ENCODE peak calls at places on chromosomes 16 and 17, in seven cellular contexts. S is body of pancreas, L is right lobe of liver, E is ascending aorta, Y is tibial artery, O is cardiac muscle cell, Q is upper lobe of right lung. F is an unnamed sample. For H3K4me1, the result is how much of the 10 kb centered on the place peaks cover.

GRCh38 chr17:74493381-74493833 is 27.0 kb downstream of the CD300A start:
- DNase-seq in Y (peak), Q (peak), E (peak), S (peak), O (peak), L (peak), F (peak)

GRCh38 chr16:76956801-76957200 is 234.2 kb upstream of the MON1B start:
- DNase-seq in O (no peak), S (no peak), E (no peak), L (no peak), Y (no peak), Q (no peak), F (no peak)

GRCh38 chr17:16941072-16941641 is 30.8 kb downstream of the TNFRSF13B start:
- DNase-seq in Q (no peak), E (peak), L (no peak), Y (peak), O (no peak), S (no peak), F (peak)

GRCh38 chr16:79723583-79724168 is 123.1 kb upstream of the MAF start:
- DNase-seq in E (no peak), O (no peak), S (peak), L (peak), Q (no peak), Y (no peak), F (peak)

GRCh38 chr17:1942666-1943431 is 82.3 kb downstream of the RTN4RL1 start:
- DNase-seq in O (no peak), E (no peak), Q (no peak), S (no peak), L (no peak), Y (no peak), F (no peak)

GRCh38 chr17:4542003-4542725 is 13.0 kb downstream of the MYBBP1A start:
- DNase-seq in Q (no peak), O (no peak), S (no peak), L (no peak), E (no peak), Y (no peak), F (no peak)

GRCh38 chr16:1197237-1197866 is 27.7 kb downstream of the TPSG1 start:
- DNase-seq in S (peak), E (no peak), Q (no peak), O (no peak), Y (no peak), L (no peak), F (no peak)

GRCh38 chr16:73483076-73483791 is 435.3 kb upstream of the ZFHX3 start:
- DNase-seq in L (no peak), Q (no peak), O (no peak), E (no peak), Y (no peak), S (no peak), F (no peak)

GRCh38 chr17:53033297-53033696 is 789.4 kb upstream of the KIF2B start:
- DNase-seq in Q (no peak), O (no peak), Y (no peak), E (no peak), L (no peak), S (no peak), F (no peak)

GRCh38 chr16:17261197-17261858 is 209.4 kb downstream of the XYLT1 start:
- DNase-seq in E (no peak), Q (no peak), L (no peak), Y (no peak), S (no peak), O (no peak), F (no peak)

GRCh38 chr17:46122486-46122871 is 70.8 kb downstream of the KANSL1 start:
- DNase-seq in L (no peak), Q (no peak), S (no peak), Y (no peak), O (no peak), E (no peak), F (no peak)
- H3K4me1 ChIP-seq in L (under half), Q (under half), S (half or more), Y (half or more), O (half or more), E (under half), F (under half)

GRCh38 chr16:59905131-59905530 is 1171.0 kb upstream of the GOT2 start:
- DNase-seq in L (no peak), O (no peak), Y (no peak), E (no peak), S (no peak), Q (no peak), F (no peak)

GRCh38 chr16:59905628-59906027 is 1171.5 kb upstream of the GOT2 start:
- DNase-seq in Y (no peak), O (no peak), S (no peak), Q (no peak), L (no peak), E (no peak), F (no peak)

GRCh38 chr16:59899940-59900339 is 1165.8 kb upstream of the GOT2 start:
- DNase-seq in E (no peak), Q (no peak), S (no peak), L (no peak), O (no peak), Y (no peak), F (no peak)
- TF ChIP-seq CTCF in E (no peak), Q (no peak), S (no peak), L (no peak), O (no peak), Y (no peak), F (no peak)

DNA sequence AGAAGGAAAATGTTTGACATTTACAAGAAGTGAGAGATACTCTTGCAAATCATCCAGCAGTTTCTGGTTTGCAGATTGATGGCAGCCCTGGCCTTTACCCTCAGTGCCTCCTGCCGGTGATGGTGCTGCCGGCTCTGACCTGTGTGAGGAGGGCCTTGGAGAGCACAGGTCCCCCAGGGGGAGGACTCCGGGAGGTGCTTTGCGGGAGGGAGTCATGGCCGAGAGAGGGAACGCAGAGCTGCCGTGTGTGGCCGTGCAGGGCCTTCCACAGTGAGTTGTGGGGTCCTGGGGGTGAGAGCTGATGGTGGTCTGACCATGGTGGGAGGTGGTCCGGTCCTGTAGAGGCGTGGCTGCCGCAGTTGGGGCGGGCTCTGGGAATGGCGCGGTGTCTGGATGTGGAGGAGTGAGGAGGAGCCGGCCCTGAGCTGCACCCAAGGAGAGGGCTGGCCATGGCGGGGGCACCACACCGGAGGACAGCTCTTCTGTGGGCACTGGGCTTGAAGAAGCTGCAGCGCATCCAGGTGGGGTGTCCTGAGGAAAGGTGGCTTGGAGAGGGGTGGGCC is 28.0 kb upstream of the ZNF750 start:
- DNase-seq in O (no peak), E (no peak), L (peak), Q (no peak), S (no peak), Y (no peak), F (no peak)
- H3K4me1 ChIP-seq in O (under half), E (under half), L (under half), Q (under half), S (under half), Y (under half), F (under half)

GRCh38 chr16:5054876-5055865 is 10.6 kb downstream of the C16orf89 start:
- DNase-seq in O (no peak), S (no peak), L (no peak), Y (no peak), E (no peak), Q (peak), F (no peak)

GRCh38 chr16:5060073-5060641 is 5.6 kb downstream of the C16orf89 start:
- DNase-seq in S (no peak), O (no peak), Y (no peak), E (no peak), Q (peak), L (no peak), F (peak)

GRCh38 chr16:5058476-5058875 is 7.3 kb downstream of the C16orf89 start:
- DNase-seq in O (peak), L (no peak), S (no peak), Q (no peak), E (no peak), Y (no peak), F (no peak)

GRCh38 chr16:5059386-5060072 is 6.2 kb downstream of the C16orf89 start:
- DNase-seq in O (no peak), Q (peak), S (no peak), E (no peak), L (no peak), Y (no peak), F (no peak)

GRCh38 chr16:5056347-5056746 is 9.4 kb downstream of the C16orf89 start:
- DNase-seq in O (peak), Q (peak), E (no peak), L (no peak), S (no peak), Y (no peak), F (no peak)
- TF ChIP-seq CTCF in O (peak), Q (peak), E (no peak), L (peak), S (peak), Y (no peak), F (no peak)

GRCh38 chr17:27495460-27495859 is 39.2 kb downstream of the KSR1 start:
- DNase-seq in Y (no peak), L (no peak), Q (no peak), E (no peak), S (no peak), O (no peak), F (no peak)

GRCh38 chr17:27496005-27496404 is 39.8 kb downstream of the KSR1 start:
- DNase-seq in L (no peak), S (no peak), E (no peak), O (no peak), Y (no peak), Q (no peak), F (no peak)

GRCh38 chr17:27497696-27498095 is 41.4 kb downstream of the KSR1 start:
- DNase-seq in O (no peak), Q (peak), S (no peak), Y (no peak), L (no peak), E (no peak), F (no peak)

GRCh38 chr17:27496501-27496943 is 40.3 kb downstream of the KSR1 start:
- DNase-seq in Q (peak), E (no peak), Y (no peak), S (peak), L (peak), O (no peak), F (no peak)

DNA sequence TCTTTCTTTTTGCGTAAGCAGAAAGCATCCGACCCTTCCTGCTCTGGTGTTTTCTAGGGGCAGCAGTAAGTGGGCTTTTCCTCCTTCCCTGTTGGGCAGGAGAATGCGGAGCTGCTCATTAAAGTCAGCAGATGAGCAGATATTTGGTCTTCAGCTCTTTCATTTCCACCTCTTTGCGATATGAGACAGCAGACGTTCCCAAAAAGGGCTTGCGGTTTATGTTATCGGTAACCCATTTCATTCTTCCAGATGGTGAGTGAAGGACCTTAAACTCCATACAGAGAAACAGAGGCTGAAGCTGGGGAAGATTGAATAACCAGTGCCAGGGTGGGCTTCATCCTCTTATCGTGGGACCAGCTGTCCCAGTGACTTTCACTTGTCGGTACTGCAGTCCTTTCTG is 40.7 kb downstream of the KSR1 start:
- DNase-seq in E (no peak), L (no peak), Q (no peak), S (no peak), O (no peak), Y (no peak), F (no peak)
- H3K4me1 ChIP-seq in E (under half), L (under half), Q (under half), S (half or more), O (under half), Y (under half), F (under half)

DNA sequence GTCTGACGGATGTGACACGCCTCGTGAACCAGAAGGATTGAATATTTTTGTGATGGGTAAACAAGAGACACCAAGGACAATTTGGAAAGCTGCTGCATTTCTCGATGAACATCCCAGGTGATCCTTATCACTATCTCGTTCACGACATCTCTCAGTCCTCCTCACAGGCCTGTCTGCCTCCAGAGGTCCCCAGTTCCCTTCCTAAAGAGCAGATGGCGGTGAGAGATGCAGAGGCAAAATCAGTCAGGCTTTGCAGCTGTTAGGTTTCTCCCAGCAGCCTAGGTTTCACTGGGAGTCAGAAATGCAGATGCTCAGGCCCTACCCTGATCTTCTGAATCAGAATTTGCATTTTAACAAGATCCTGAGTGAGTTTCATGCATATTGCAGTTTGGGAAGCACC is 23.6 kb downstream of the SCPEP1 start:
- DNase-seq in Q (no peak), O (no peak), E (no peak), S (no peak), L (no peak), Y (no peak), F (no peak)
- TF ChIP-seq CTCF in Q (no peak), O (no peak), E (no peak), S (no peak), L (no peak), Y (peak), F (no peak)

GRCh38 chr17:7631398-7632380 is 1.8 kb downstream of the SHBG start:
- DNase-seq in Y (no peak), E (no peak), O (no peak), Q (no peak), L (peak), S (peak), F (no peak)

GRCh38 chr17:7632492-7632894 is 2.6 kb downstream of the SHBG start:
- DNase-seq in S (peak), Q (no peak), E (no peak), L (peak), Y (no peak), O (peak), F (no peak)

GRCh38 chr17:7633093-7633492 is 3.2 kb downstream of the SHBG start:
- DNase-seq in S (no peak), Q (no peak), E (no peak), O (no peak), L (peak), Y (no peak), F (no peak)

GRCh38 chr17:7627250-7628121 is at the start of gene SAT2:
- DNase-seq in O (peak), E (peak), S (peak), Q (peak), Y (peak), L (peak), F (peak)

DNA sequence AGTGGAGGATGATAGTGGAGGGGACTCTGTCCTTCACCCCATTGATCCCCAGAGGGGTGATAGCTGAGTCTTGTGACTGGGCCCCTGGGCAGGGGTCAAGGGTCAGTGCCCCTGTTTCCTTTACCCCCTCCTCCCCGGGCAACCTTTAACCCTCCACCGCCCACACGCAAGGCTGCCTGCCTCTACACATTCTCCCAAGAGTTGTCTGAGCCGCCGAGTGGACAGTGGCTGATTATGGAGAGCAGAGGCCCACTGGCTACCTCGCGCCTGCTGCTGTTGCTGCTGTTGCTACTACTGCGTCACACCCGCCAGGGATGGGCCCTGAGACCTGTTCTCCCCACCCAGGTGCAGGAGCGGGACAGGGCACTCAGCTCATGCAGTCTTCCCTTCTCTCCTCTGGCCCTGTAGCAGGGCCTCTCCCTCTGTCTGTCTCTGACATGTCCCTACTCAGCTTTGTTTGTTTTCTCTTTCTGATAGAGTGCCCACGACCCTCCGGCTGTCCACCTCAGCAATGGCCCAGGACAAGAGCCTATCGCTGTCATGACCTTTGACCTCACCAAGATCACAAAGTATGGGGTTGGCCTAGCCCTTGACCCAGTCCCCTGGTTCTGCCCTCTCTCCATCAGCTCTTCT is at the start of gene SHBG:
- DNase-seq in Q (no peak), Y (no peak), E (no peak), O (no peak), L (no peak), S (no peak), F (no peak)
- H3K4me1 ChIP-seq in Q (under half), Y (under half), E (under half), O (under half), L (under half), S (under half), F (under half)